ENCODE peak calls at places on chromosomes 2 and 18, in four cellular contexts. One of them, this sample, is unnamed.

GRCh38 chr2:113966832-113967231 is 76.9 kb downstream of the ACTR3 start:
- DNase-seq in adrenal gland: no peak
- DNase-seq in sigmoid colon: no peak
- DNase-seq in upper lobe of left lung: no peak
- DNase-seq in this sample: no peak

GRCh38 chr18:3931542-3932112 is 481.7 kb downstream of the TGIF1 start:
- DNase-seq in adrenal gland: no peak
- DNase-seq in sigmoid colon: no peak
- DNase-seq in upper lobe of left lung: no peak
- DNase-seq in this sample: no peak

GRCh38 chr2:238376884-238377391 is 49.8 kb upstream of the ASB1 start:
- DNase-seq in upper lobe of left lung: peak
- DNase-seq in sigmoid colon: no peak
- DNase-seq in adrenal gland: no peak
- DNase-seq in this sample: no peak

GRCh38 chr18:24112874-24113615 is 25.8 kb upstream of the CABYR start:
- DNase-seq in sigmoid colon: no peak
- DNase-seq in adrenal gland: peak
- DNase-seq in upper lobe of left lung: no peak
- DNase-seq in this sample: no peak

GRCh38 chr2:238906936-238907716 is 59.2 kb downstream of the TWIST2 start:
- DNase-seq in upper lobe of left lung: no peak
- DNase-seq in adrenal gland: no peak
- DNase-seq in sigmoid colon: peak
- DNase-seq in this sample: peak

GRCh38 chr2:216260629-216261028 is 111.7 kb downstream of the MARCHF4 start:
- DNase-seq in sigmoid colon: no peak
- DNase-seq in upper lobe of left lung: no peak
- DNase-seq in adrenal gland: no peak
- DNase-seq in this sample: no peak

GRCh38 chr2:236641051-236641450 is 71.4 kb downstream of the ACKR3 start:
- DNase-seq in upper lobe of left lung: no peak
- DNase-seq in adrenal gland: no peak
- DNase-seq in sigmoid colon: peak
- DNase-seq in this sample: no peak

GRCh38 chr18:29181151-29181901 is 1004.4 kb upstream of the CDH2 start:
- DNase-seq in sigmoid colon: no peak
- DNase-seq in upper lobe of left lung: no peak
- DNase-seq in adrenal gland: peak
- DNase-seq in this sample: peak

GRCh38 chr2:118473241-118473640 is 374.2 kb downstream of the EN1 start:
- DNase-seq in sigmoid colon: no peak
- DNase-seq in upper lobe of left lung: no peak
- DNase-seq in adrenal gland: no peak
- DNase-seq in this sample: no peak

GRCh38 chr2:108889907-108890306 is 99.1 kb downstream of the EDAR start:
- DNase-seq in upper lobe of left lung: no peak
- DNase-seq in adrenal gland: no peak
- DNase-seq in sigmoid colon: no peak
- DNase-seq in this sample: no peak

GRCh38 chr18:59871711-59872362 is 28.0 kb upstream of the PMAIP1 start:
- DNase-seq in sigmoid colon: no peak
- DNase-seq in adrenal gland: no peak
- DNase-seq in upper lobe of left lung: no peak
- DNase-seq in this sample: no peak

GRCh38 chr2:226756131-226756530 is 43.5 kb downstream of the IRS1 start:
- DNase-seq in sigmoid colon: no peak
- DNase-seq in upper lobe of left lung: no peak
- DNase-seq in adrenal gland: no peak
- DNase-seq in this sample: no peak

GRCh38 chr2:29236074-29236473 is 120.9 kb downstream of the CLIP4 start:
- DNase-seq in adrenal gland: no peak
- DNase-seq in sigmoid colon: peak
- DNase-seq in upper lobe of left lung: no peak
- DNase-seq in this sample: no peak

GRCh38 chr2:235106874-235107639 is 155.2 kb downstream of the SH3BP4 start:
- DNase-seq in sigmoid colon: peak
- DNase-seq in adrenal gland: peak
- DNase-seq in upper lobe of left lung: peak
- DNase-seq in this sample: peak

GRCh38 chr18:57881818-57882413 is 78.8 kb upstream of the ATP8B1 start:
- DNase-seq in adrenal gland: peak
- DNase-seq in upper lobe of left lung: peak
- DNase-seq in sigmoid colon: peak
- DNase-seq in this sample: peak

GRCh38 chr2:16638941-16639340 is 26.7 kb downstream of the CYRIA start:
- DNase-seq in sigmoid colon: no peak
- DNase-seq in upper lobe of left lung: no peak
- DNase-seq in adrenal gland: no peak
- DNase-seq in this sample: peak

GRCh38 chr2:46269545-46270273 is 27.5 kb upstream of the EPAS1 start:
- DNase-seq in adrenal gland: no peak
- DNase-seq in upper lobe of left lung: no peak
- DNase-seq in sigmoid colon: no peak
- DNase-seq in this sample: peak

GRCh38 chr2:134457765-134458202 is 203.9 kb downstream of the MGAT5 start:
- DNase-seq in upper lobe of left lung: peak
- DNase-seq in sigmoid colon: no peak
- DNase-seq in adrenal gland: no peak
- DNase-seq in this sample: peak

GRCh38 chr2:10931710-10932255 is 20.0 kb downstream of the KCNF1 start:
- DNase-seq in sigmoid colon: no peak
- DNase-seq in upper lobe of left lung: no peak
- DNase-seq in adrenal gland: peak
- DNase-seq in this sample: no peak

GRCh38 chr2:186187854-186188253 is 298.2 kb upstream of the ZC3H15 start:
- DNase-seq in sigmoid colon: no peak
- DNase-seq in upper lobe of left lung: no peak
- DNase-seq in adrenal gland: no peak
- DNase-seq in this sample: no peak

GRCh38 chr18:10526211-10526949 is 553 bp downstream of the NAPG start:
- DNase-seq in sigmoid colon: peak
- DNase-seq in upper lobe of left lung: peak
- DNase-seq in adrenal gland: peak
- DNase-seq in this sample: peak

GRCh38 chr18:79934311-79935097 is 16.9 kb downstream of the SLC66A2 start:
- DNase-seq in adrenal gland: no peak
- DNase-seq in sigmoid colon: peak
- DNase-seq in upper lobe of left lung: peak
- DNase-seq in this sample: peak

GRCh38 chr2:168964251-168964807 is 63.2 kb downstream of the G6PC2 start:
- DNase-seq in adrenal gland: no peak
- DNase-seq in upper lobe of left lung: no peak
- DNase-seq in sigmoid colon: no peak
- DNase-seq in this sample: no peak

GRCh38 chr2:15652316-15653276 is 60.9 kb downstream of the DDX1 start:
- DNase-seq in sigmoid colon: no peak
- DNase-seq in upper lobe of left lung: no peak
- DNase-seq in adrenal gland: no peak
- DNase-seq in this sample: no peak

GRCh38 chr18:27845897-27846296 is 331.0 kb downstream of the CDH2 start:
- DNase-seq in upper lobe of left lung: no peak
- DNase-seq in adrenal gland: no peak
- DNase-seq in sigmoid colon: no peak
- DNase-seq in this sample: no peak

GRCh38 chr18:79556829-79557585 is 122.6 kb upstream of the CTDP1 start:
- DNase-seq in upper lobe of left lung: no peak
- DNase-seq in adrenal gland: no peak
- DNase-seq in sigmoid colon: peak
- DNase-seq in this sample: no peak

GRCh38 chr2:217467331-217467730 is 535.5 kb downstream of the TNS1 start:
- DNase-seq in adrenal gland: no peak
- DNase-seq in sigmoid colon: no peak
- DNase-seq in upper lobe of left lung: no peak
- DNase-seq in this sample: no peak

GRCh38 chr2:38148501-38148900 is 72.5 kb upstream of the CYP1B1 start:
- DNase-seq in sigmoid colon: no peak
- DNase-seq in adrenal gland: peak
- DNase-seq in upper lobe of left lung: peak
- DNase-seq in this sample: no peak

GRCh38 chr2:144152817-144153271 is 367.1 kb downstream of the ZEB2 start:
- DNase-seq in upper lobe of left lung: no peak
- DNase-seq in adrenal gland: no peak
- DNase-seq in sigmoid colon: no peak
- DNase-seq in this sample: no peak

GRCh38 chr2:178320011-178320410 is 125.7 kb downstream of the OSBPL6 start:
- DNase-seq in upper lobe of left lung: no peak
- DNase-seq in adrenal gland: no peak
- DNase-seq in sigmoid colon: no peak
- DNase-seq in this sample: no peak

GRCh38 chr18:69820538-69820937 is 127.1 kb downstream of the CD226 start:
- DNase-seq in upper lobe of left lung: no peak
- DNase-seq in adrenal gland: no peak
- DNase-seq in sigmoid colon: no peak
- DNase-seq in this sample: no peak

GRCh38 chr2:111100765-111101162 is 19.9 kb upstream of the BCL2L11 start:
- DNase-seq in sigmoid colon: no peak
- DNase-seq in adrenal gland: no peak
- DNase-seq in upper lobe of left lung: no peak
- DNase-seq in this sample: no peak

DNA sequence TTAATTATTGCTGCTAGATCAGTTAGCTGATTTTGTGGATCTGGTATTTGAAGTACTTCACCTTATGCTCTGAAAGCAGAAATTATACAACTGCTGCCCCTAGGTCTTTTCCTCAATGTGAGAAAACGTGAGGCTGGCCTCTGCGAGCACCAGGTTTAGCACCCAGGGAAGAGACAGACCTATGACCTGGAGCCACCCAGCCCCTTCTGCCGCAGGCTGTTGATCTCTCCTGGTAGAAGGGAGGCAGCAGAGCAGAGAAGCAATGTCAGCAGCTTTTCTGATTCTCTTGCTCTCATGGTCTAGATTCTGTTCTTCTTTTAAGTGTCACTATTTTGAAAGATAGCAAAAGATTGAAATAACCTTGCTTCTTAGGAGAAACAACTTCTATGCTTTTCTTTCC is 19.9 kb downstream of the TRAPPC12 start:
- DNase-seq in upper lobe of left lung: no peak
- DNase-seq in adrenal gland: no peak
- DNase-seq in sigmoid colon: no peak
- DNase-seq in this sample: no peak
- H3K4me3 ChIP-seq in upper lobe of left lung: no peak
- H3K4me3 ChIP-seq in adrenal gland: no peak
- H3K4me3 ChIP-seq in sigmoid colon: no peak
- H3K4me3 ChIP-seq in this sample: no peak

DNA sequence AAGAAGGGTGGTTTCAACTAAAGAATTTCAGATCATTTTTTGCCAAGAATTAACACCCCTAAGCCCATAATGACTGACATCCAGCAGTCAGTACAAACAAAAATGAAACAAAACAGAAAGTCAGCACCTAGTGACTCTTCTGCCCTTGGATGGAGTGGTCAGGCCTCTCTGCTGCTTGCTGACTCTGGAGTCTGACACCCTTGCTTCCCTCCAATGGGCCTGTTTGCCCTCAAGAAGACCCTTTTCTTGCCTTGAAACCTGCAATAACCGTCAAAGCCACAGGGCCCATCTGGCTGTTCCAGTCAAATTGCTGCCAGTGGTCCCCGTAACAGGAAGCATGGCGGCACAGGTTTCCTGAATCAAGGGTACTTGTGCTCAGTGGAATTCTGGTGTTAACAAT is 27.2 kb upstream of the CYTIP start:
- DNase-seq in adrenal gland: no peak
- DNase-seq in upper lobe of left lung: no peak
- DNase-seq in sigmoid colon: no peak
- DNase-seq in this sample: no peak
- TF ChIP-seq POLR2A in adrenal gland: no peak
- TF ChIP-seq POLR2A in upper lobe of left lung: no peak
- TF ChIP-seq POLR2A in sigmoid colon: no peak
- TF ChIP-seq POLR2A in this sample: no peak

DNA sequence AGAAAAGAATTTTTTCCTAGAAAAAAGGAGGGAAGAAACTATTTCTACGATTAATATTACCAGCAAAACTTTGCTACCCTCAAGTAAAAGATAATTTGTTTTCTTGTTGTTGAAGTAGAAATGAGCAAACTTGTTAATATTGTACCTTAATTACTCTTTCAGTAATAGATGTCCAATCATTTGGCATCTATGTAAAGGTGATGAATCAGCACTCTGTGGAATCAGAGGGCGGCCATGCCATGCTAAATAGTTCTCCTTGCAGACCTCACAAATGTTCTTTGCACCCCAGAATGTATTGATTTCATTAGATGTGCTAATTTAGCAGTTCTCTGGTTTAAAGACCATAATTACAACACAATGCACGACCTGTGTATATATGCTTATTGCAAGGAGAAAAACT is 29.1 kb upstream of the THSD7B start:
- DNase-seq in adrenal gland: no peak
- DNase-seq in upper lobe of left lung: no peak
- DNase-seq in sigmoid colon: no peak
- DNase-seq in this sample: no peak
- H3K4me3 ChIP-seq in adrenal gland: no peak
- H3K4me3 ChIP-seq in upper lobe of left lung: no peak
- H3K4me3 ChIP-seq in sigmoid colon: no peak
- H3K4me3 ChIP-seq in this sample: no peak

GRCh38 chr2:126644630-126645191 is 11.2 kb upstream of the GYPC start:
- DNase-seq in sigmoid colon: no peak
- DNase-seq in adrenal gland: no peak
- DNase-seq in upper lobe of left lung: no peak
- DNase-seq in this sample: peak

GRCh38 chr2:126643972-126644371 is 12.0 kb upstream of the GYPC start:
- DNase-seq in sigmoid colon: no peak
- DNase-seq in upper lobe of left lung: no peak
- DNase-seq in adrenal gland: no peak
- DNase-seq in this sample: no peak

GRCh38 chr2:126642031-126642430 is 13.9 kb upstream of the GYPC start:
- DNase-seq in sigmoid colon: no peak
- DNase-seq in adrenal gland: no peak
- DNase-seq in upper lobe of left lung: no peak
- DNase-seq in this sample: peak

GRCh38 chr2:126645211-126645618 is 10.7 kb upstream of the GYPC start:
- DNase-seq in upper lobe of left lung: no peak
- DNase-seq in sigmoid colon: no peak
- DNase-seq in adrenal gland: no peak
- DNase-seq in this sample: no peak

DNA sequence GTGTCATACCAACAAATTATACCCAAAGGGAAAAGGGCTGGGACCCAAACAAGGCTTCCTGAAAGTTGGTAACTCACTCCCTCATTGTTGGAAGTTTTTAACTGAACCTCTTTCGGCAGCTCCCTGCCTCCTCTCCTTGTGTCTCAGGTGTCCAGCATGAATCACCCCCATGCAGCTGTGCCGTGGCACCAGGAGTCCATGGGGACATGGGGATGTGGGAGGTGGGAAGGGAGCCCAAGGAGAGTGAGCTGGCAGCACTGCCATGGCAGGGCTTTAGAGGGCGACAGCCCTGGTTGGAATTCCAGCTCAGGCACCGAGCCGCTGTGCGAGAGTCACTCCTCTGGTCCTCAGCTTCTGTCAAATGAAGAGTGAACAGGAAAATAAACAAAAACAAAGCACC is 12.5 kb upstream of the GYPC start:
- DNase-seq in adrenal gland: no peak
- DNase-seq in sigmoid colon: no peak
- DNase-seq in upper lobe of left lung: no peak
- DNase-seq in this sample: no peak
- TF ChIP-seq POLR2A in adrenal gland: no peak
- TF ChIP-seq POLR2A in sigmoid colon: no peak
- TF ChIP-seq POLR2A in upper lobe of left lung: no peak
- TF ChIP-seq POLR2A in this sample: no peak

GRCh38 chr2:85765081-85765731 is 11.4 kb downstream of the ATOH8 start:
- DNase-seq in upper lobe of left lung: no peak
- DNase-seq in adrenal gland: no peak
- DNase-seq in sigmoid colon: no peak
- DNase-seq in this sample: no peak
- H3K4me3 ChIP-seq in upper lobe of left lung: no peak
- H3K4me3 ChIP-seq in adrenal gland: no peak
- H3K4me3 ChIP-seq in sigmoid colon: no peak
- H3K4me3 ChIP-seq in this sample: no peak

This sample was measured in lower leg skin.